ENCODE peak calls at places on chromosomes 12 and 14, in nine cellular contexts. U is psoas muscle; M is GM23338; V is CD8-positive, alpha-beta T cell; X is dorsolateral prefrontal cortex; L is HL-60; W is Peyer's patch; A is cardiac muscle cell; F is left lung. H is an unnamed sample.
A peak's percentile ranks its signal among the peaks of the same experiment; 100 is the strongest.

GRCh38 chr14:96231731-96232130 is 24.3 kb upstream of the BDKRB1 start:
- DNase-seq in F (no peak), M (no peak), V (no peak), X (no peak), W (no peak), U (no peak), L (no peak), A (no peak), H (no peak)

GRCh38 chr14:30427401-30427800 is 131.6 kb upstream of the G2E3 start:
- DNase-seq in M (no peak), X (no peak), U (no peak), L (no peak), V (no peak), W (no peak), F (no peak), A (no peak), H (no peak)

GRCh38 chr12:11894890-11895289 is 175.8 kb upstream of the BCL2L14 start:
- DNase-seq in U (no peak), L (no peak), V (no peak), F (no peak), W (no peak), A (no peak), X (no peak), M (no peak), H (no peak)

GRCh38 chr12:123478069-123478468 is 20.1 kb downstream of the SNRNP35 start:
- DNase-seq in A (no peak), F (no peak), W (no peak), M (no peak), V (no peak), U (no peak), L (no peak), X (no peak), H (no peak)

GRCh38 chr12:118850244-118850825 is 131.0 kb upstream of the SRRM4 start:
- DNase-seq in U (no peak), X (no peak), L (peak; percentile 4), A (no peak), W (no peak), F (no peak), M (peak; percentile 82), V (no peak), H (no peak)

GRCh38 chr14:68789002-68789797 is 3.7 kb downstream of the ZFP36L1 start:
- DNase-seq in A (peak; percentile 64), V (peak; percentile 92), M (peak; percentile 71), U (peak; percentile 92), X (peak; percentile 82), F (peak; percentile 85), L (peak; percentile 21), W (peak; percentile 85), H (peak; percentile 89)

GRCh38 chr12:69415471-69416275 is 54.5 kb upstream of the FRS2 start:
- DNase-seq in M (peak; percentile 87), L (no peak), W (no peak), X (peak; percentile 68), A (peak; percentile 81), F (no peak), V (no peak), U (peak; percentile 70), H (peak; percentile 64)

GRCh38 chr12:131607658-131608447 is 103.0 kb upstream of the SFSWAP start:
- DNase-seq in F (no peak), M (no peak), U (no peak), A (no peak), L (no peak), W (no peak), V (no peak), X (no peak), H (no peak)

GRCh38 chr12:106601031-106601430 is 18.2 kb downstream of the RFX4 start:
- DNase-seq in A (no peak), M (peak; percentile 79), U (no peak), F (no peak), L (no peak), W (no peak), V (no peak), X (no peak), H (no peak)

GRCh38 chr12:58364389-58365086 is 423.2 kb downstream of the ATP23 start:
- DNase-seq in F (no peak), L (no peak), W (no peak), U (no peak), V (no peak), X (no peak), M (no peak), A (no peak), H (no peak)

GRCh38 chr12:3420693-3421092 is 70.3 kb upstream of the PRMT8 start:
- DNase-seq in A (no peak), V (no peak), M (peak; percentile 27), F (no peak), X (peak; percentile 38), W (no peak), L (no peak), U (no peak), H (no peak)

GRCh38 chr12:91778938-91779400 is 366.7 kb downstream of the BTG1 start:
- DNase-seq in U (no peak), F (no peak), M (no peak), V (peak; percentile 51), X (no peak), A (no peak), L (peak; percentile 15), W (peak; percentile 29), H (peak; percentile 39)

GRCh38 chr14:99155173-99155777 is 116.7 kb downstream of the BCL11B start:
- DNase-seq in W (no peak), A (no peak), X (no peak), U (no peak), V (no peak), L (no peak), M (no peak), F (no peak), H (no peak)

GRCh38 chr14:31895206-31895605 is 181.9 kb upstream of the ARHGAP5 start:
- DNase-seq in W (no peak), F (no peak), M (no peak), A (no peak), L (no peak), V (no peak), U (no peak), X (no peak), H (no peak)

GRCh38 chr14:94079891-94080605 is 954 bp downstream of the DDX24 start:
- DNase-seq in W (no peak), L (no peak), V (peak; percentile 53), A (no peak), X (no peak), M (no peak), F (no peak), U (no peak), H (no peak)

GRCh38 chr14:38731962-38732361 is 371.1 kb downstream of the SEC23A start:
- DNase-seq in F (no peak), L (no peak), M (no peak), A (no peak), X (no peak), V (no peak), W (no peak), U (no peak), H (no peak)

GRCh38 chr12:96495841-96496545 is 6.6 kb downstream of the CFAP54 start:
- DNase-seq in X (no peak), L (no peak), A (no peak), V (no peak), F (no peak), W (no peak), U (no peak), M (no peak), H (no peak)

GRCh38 chr12:9347328-9348127 is 139.3 kb upstream of the PZP start:
- DNase-seq in X (no peak), L (no peak), W (no peak), F (no peak), V (no peak), U (no peak), M (no peak), A (no peak), H (no peak)

GRCh38 chr12:54463484-54463883 is 9.9 kb downstream of the GTSF1 start:
- DNase-seq in M (no peak), L (no peak), A (no peak), F (no peak), W (no peak), X (no peak), U (no peak), V (no peak), H (no peak)

DNA sequence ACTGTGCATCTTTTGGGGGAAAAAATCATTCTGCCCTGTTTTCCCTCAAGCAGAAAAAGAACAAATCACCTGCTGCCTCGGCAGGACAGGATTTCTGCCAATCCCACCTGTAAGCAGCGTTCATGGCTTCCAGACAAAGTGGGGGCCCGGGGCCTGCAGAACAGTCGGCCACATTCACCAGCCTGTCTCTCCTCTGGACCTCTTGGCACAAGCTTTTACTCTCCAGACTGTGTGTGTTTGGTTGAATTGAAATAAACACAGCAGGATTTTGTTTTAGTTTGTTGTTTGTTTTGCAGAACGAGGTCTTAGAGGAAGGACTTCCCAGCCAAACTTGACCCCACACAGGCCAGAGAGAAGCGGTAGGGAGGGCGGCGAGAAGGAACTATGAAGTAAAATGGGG is 41.7 kb upstream of the FOS start:
- DNase-seq in F (no peak), M (no peak), W (no peak), V (no peak), X (no peak), U (no peak), L (no peak), A (no peak), H (no peak)
- H3K27ac ChIP-seq in F (peak overlapping the region; percentile 13), M (no peak overlapping the region), W (peak overlapping the region; percentile 74), V (no peak overlapping the region), X (peak overlapping the region; percentile 85), U (peak overlapping the region; percentile 88), L (no peak overlapping the region), A (peak overlapping the region; percentile 99), H (peak overlapping the region; percentile 1)

GRCh38 chr12:56350662-56351061 is 9.2 kb downstream of the STAT2 start:
- DNase-seq in L (no peak), F (no peak), U (no peak), A (no peak), W (no peak), X (no peak), V (no peak), M (no peak), H (no peak)

GRCh38 chr12:56348776-56349175 is 10.1 kb downstream of the IL23A start:
- DNase-seq in W (no peak), A (no peak), L (no peak), F (no peak), X (no peak), V (no peak), M (no peak), U (no peak), H (no peak)

GRCh38 chr12:56346663-56347062 is 8.0 kb downstream of the IL23A start:
- DNase-seq in V (no peak), M (peak; percentile 64), X (no peak), A (no peak), W (no peak), L (no peak), U (no peak), F (no peak), H (no peak)

GRCh38 chr12:56351325-56351724 is 8.6 kb downstream of the STAT2 start:
- DNase-seq in M (no peak), L (no peak), U (no peak), X (no peak), F (no peak), V (no peak), A (no peak), W (no peak), H (no peak)
- H3K27ac ChIP-seq in M (no peak overlapping the region), L (no peak overlapping the region), U (no peak overlapping the region), X (no peak overlapping the region), F (no peak overlapping the region), V (no peak overlapping the region), A (no peak overlapping the region), W (no peak overlapping the region), H (no peak overlapping the region)

GRCh38 chr14:72514660-72515025 is 379.3 kb downstream of the DPF3 start:
- DNase-seq in F (no peak), L (no peak), U (no peak), X (no peak), M (no peak), A (no peak), W (no peak), V (peak; percentile 42), H (no peak)
- H3K27ac ChIP-seq in F (no peak overlapping the region), L (no peak overlapping the region), U (no peak overlapping the region), X (peak overlapping the region; percentile 33), M (no peak overlapping the region), A (no peak overlapping the region), W (no peak overlapping the region), V (no peak overlapping the region), H (no peak overlapping the region)

GRCh38 chr14:74324945-74325361 is 22.2 kb upstream of the ABCD4 start:
- DNase-seq in V (no peak), U (no peak), W (no peak), A (peak; percentile 54), M (peak; percentile 90), X (no peak), L (no peak), F (no peak), H (no peak)
- H3K27ac ChIP-seq in V (no peak overlapping the region), U (no peak overlapping the region), W (no peak overlapping the region), A (no peak overlapping the region), M (peak overlapping the region; percentile 100), X (no peak overlapping the region), L (no peak overlapping the region), F (no peak overlapping the region), H (no peak overlapping the region)